ENCODE peak calls at places on chromosomes 13 and 19, in seven cellular contexts. One of them, this sample, is unnamed.

GRCh38 chr19:35000647-35001501 is 751 bp downstream of the GRAMD1A start:
- DNase-seq in ELR: peak; percentile 53
- DNase-seq in body of pancreas: peak; percentile 60
- DNase-seq in NT2/D1: no peak
- DNase-seq in Caki2: peak; percentile 44
- DNase-seq in astrocyte: peak; percentile 45
- DNase-seq in M059J: peak; percentile 46
- DNase-seq in this sample: peak; percentile 24

GRCh38 chr13:67043901-67044300 is 186.2 kb downstream of the PCDH9 start:
- DNase-seq in M059J: no peak
- DNase-seq in NT2/D1: no peak
- DNase-seq in astrocyte: peak; percentile 89
- DNase-seq in ELR: no peak
- DNase-seq in Caki2: no peak
- DNase-seq in body of pancreas: no peak
- DNase-seq in this sample: no peak

GRCh38 chr13:20064128-20064527 is 96.7 kb downstream of the GJA3 start:
- DNase-seq in ELR: peak; percentile 60
- DNase-seq in astrocyte: peak; percentile 60
- DNase-seq in Caki2: no peak
- DNase-seq in body of pancreas: no peak
- DNase-seq in NT2/D1: no peak
- DNase-seq in M059J: peak; percentile 37
- DNase-seq in this sample: no peak

GRCh38 chr19:54473071-54473941 is at the start of gene CDC42EP5:
- DNase-seq in astrocyte: peak; percentile 73
- DNase-seq in body of pancreas: peak; percentile 60
- DNase-seq in NT2/D1: no peak
- DNase-seq in Caki2: no peak
- DNase-seq in M059J: no peak
- DNase-seq in ELR: peak; percentile 43
- DNase-seq in this sample: peak; percentile 66

GRCh38 chr13:99467764-99468163 is 33.5 kb upstream of the TM9SF2 start:
- DNase-seq in Caki2: no peak
- DNase-seq in M059J: peak; percentile 39
- DNase-seq in body of pancreas: no peak
- DNase-seq in astrocyte: peak; percentile 59
- DNase-seq in ELR: peak; percentile 60
- DNase-seq in NT2/D1: no peak
- DNase-seq in this sample: peak; percentile 2

GRCh38 chr13:79385694-79386093 is 20.4 kb downstream of the RBM26 start:
- DNase-seq in NT2/D1: no peak
- DNase-seq in astrocyte: no peak
- DNase-seq in body of pancreas: no peak
- DNase-seq in M059J: peak; percentile 46
- DNase-seq in Caki2: no peak
- DNase-seq in ELR: peak; percentile 72
- DNase-seq in this sample: no peak

GRCh38 chr13:100836696-100837095 is 162.1 kb upstream of the TMTC4 start:
- DNase-seq in Caki2: no peak
- DNase-seq in astrocyte: peak; percentile 32
- DNase-seq in M059J: peak; percentile 61
- DNase-seq in body of pancreas: no peak
- DNase-seq in ELR: peak; percentile 47
- DNase-seq in NT2/D1: no peak
- DNase-seq in this sample: no peak

GRCh38 chr19:19459707-19460251 is 54.3 kb downstream of the GATAD2A start:
- DNase-seq in NT2/D1: no peak
- DNase-seq in Caki2: no peak
- DNase-seq in ELR: peak; percentile 89
- DNase-seq in body of pancreas: peak; percentile 35
- DNase-seq in M059J: peak; percentile 74
- DNase-seq in astrocyte: peak; percentile 64
- DNase-seq in this sample: no peak

GRCh38 chr13:80195649-80196048 is 145.3 kb downstream of the SPRY2 start:
- DNase-seq in Caki2: no peak
- DNase-seq in M059J: no peak
- DNase-seq in body of pancreas: no peak
- DNase-seq in NT2/D1: no peak
- DNase-seq in ELR: no peak
- DNase-seq in astrocyte: no peak
- DNase-seq in this sample: no peak

GRCh38 chr19:54248016-54248601 is 5.5 kb upstream of the LILRA6 start:
- DNase-seq in NT2/D1: no peak
- DNase-seq in ELR: peak; percentile 65
- DNase-seq in body of pancreas: no peak
- DNase-seq in Caki2: no peak
- DNase-seq in M059J: peak; percentile 44
- DNase-seq in astrocyte: no peak
- DNase-seq in this sample: no peak

GRCh38 chr19:55686311-55687050 is 11.5 kb downstream of the EPN1 start:
- DNase-seq in ELR: no peak
- DNase-seq in Caki2: no peak
- DNase-seq in body of pancreas: no peak
- DNase-seq in astrocyte: no peak
- DNase-seq in NT2/D1: no peak
- DNase-seq in M059J: no peak
- DNase-seq in this sample: no peak

GRCh38 chr13:73618275-73618865 is 515.8 kb downstream of the KLF12 start:
- DNase-seq in astrocyte: no peak
- DNase-seq in Caki2: peak; percentile 29
- DNase-seq in body of pancreas: peak; percentile 34
- DNase-seq in NT2/D1: no peak
- DNase-seq in M059J: no peak
- DNase-seq in ELR: no peak
- DNase-seq in this sample: peak; percentile 29

GRCh38 chr13:113209336-113209879 is at the start of gene CUL4A:
- DNase-seq in astrocyte: peak; percentile 49
- DNase-seq in body of pancreas: peak; percentile 83
- DNase-seq in ELR: peak; percentile 87
- DNase-seq in M059J: peak; percentile 72
- DNase-seq in NT2/D1: peak; percentile 56
- DNase-seq in Caki2: no peak
- DNase-seq in this sample: peak; percentile 56